ENCODE peak calls at places on chromosomes 12 and 14, in six cellular contexts. I is cardiac fibroblast; W is activated CD4-positive, CD25-positive, alpha-beta regulatory T cell; S is tibial artery; F is GM04503; P is RWPE1. G is an unnamed sample.
A peak's percentile ranks its signal among the peaks of the same experiment; 100 is the strongest.

GRCh38 chr12:24864796-24865125 is 84.1 kb downstream of the BCAT1 start:
- DNase-seq in I (no peak), W (no peak), S (no peak), F (no peak), P (no peak), G (no peak)

GRCh38 chr12:116153983-116154382 is 123.5 kb downstream of the MED13L start:
- DNase-seq in I (no peak), W (no peak), S (no peak), F (no peak), P (no peak), G (no peak)

GRCh38 chr14:36717363-36717762 is 55.7 kb downstream of the PAX9 start:
- DNase-seq in I (no peak), W (no peak), S (no peak), F (no peak), P (no peak), G (no peak)

GRCh38 chr14:62736004-62736403 is 309.3 kb downstream of the KCNH5 start:
- DNase-seq in I (no peak), W (no peak), S (no peak), F (no peak), P (no peak), G (no peak)

GRCh38 chr12:52741378-52742195 is 35.6 kb downstream of the KRT76 start:
- DNase-seq in I (peak; percentile 65), W (peak; percentile 4), S (no peak), F (no peak), P (peak; percentile 62), G (peak; percentile 75)

GRCh38 chr12:46579474-46579873 is 206.9 kb upstream of the SLC38A2 start:
- DNase-seq in I (no peak), W (no peak), S (no peak), F (no peak), P (no peak), G (no peak)

GRCh38 chr12:67161322-67161918 is 107.7 kb upstream of the CAND1 start:
- DNase-seq in I (peak; percentile 51), W (no peak), S (no peak), F (peak; percentile 3), P (no peak), G (peak; percentile 61)

GRCh38 chr12:2064078-2064507 is 11.3 kb downstream of the CACNA1C start:
- DNase-seq in I (peak; percentile 48), W (no peak), S (no peak), F (no peak), P (no peak), G (peak; percentile 43)

GRCh38 chr12:75998292-75999063 is 33.1 kb downstream of the PHLDA1 start:
- DNase-seq in I (peak; percentile 40), W (no peak), S (no peak), F (no peak), P (peak; percentile 25), G (no peak)

GRCh38 chr12:117167769-117168168 is 22.5 kb downstream of the FBXO21 start:
- DNase-seq in I (no peak), W (no peak), S (no peak), F (no peak), P (no peak), G (no peak)

GRCh38 chr12:80241576-80242273 is 142.4 kb downstream of the OTOGL start:
- DNase-seq in I (peak; percentile 7), W (no peak), S (no peak), F (peak; percentile 22), P (no peak), G (peak; percentile 75)

GRCh38 chr12:116604883-116605641 is 45.9 kb downstream of the MAP1LC3B2 start:
- DNase-seq in I (peak; percentile 41), W (no peak), S (no peak), F (no peak), P (no peak), G (no peak)

GRCh38 chr12:14216405-14217294 is 148.8 kb upstream of the ATF7IP start:
- DNase-seq in I (no peak), W (no peak), S (no peak), F (no peak), P (no peak), G (no peak)

GRCh38 chr12:48183091-48183875 is at the start of gene CCDC184:
- DNase-seq in I (peak; percentile 84), W (peak; percentile 30), S (peak; percentile 77), F (no peak), P (peak; percentile 34), G (no peak)

GRCh38 chr12:22981711-22982110 is 356.7 kb downstream of the ETNK1 start:
- DNase-seq in I (peak; percentile 51), W (no peak), S (no peak), F (no peak), P (no peak), G (peak; percentile 40)

GRCh38 chr14:69048456-69048855 is 69.4 kb upstream of the ACTN1 start:
- DNase-seq in I (peak; percentile 37), W (no peak), S (no peak), F (no peak), P (no peak), G (peak; percentile 63)

GRCh38 chr12:68794653-68795253 is 13.2 kb upstream of the MDM2 start:
- DNase-seq in I (no peak), W (no peak), S (no peak), F (no peak), P (peak; percentile 15), G (peak; percentile 49)

GRCh38 chr12:44063671-44064070 is 227.8 kb downstream of the TMEM117 start:
- DNase-seq in I (no peak), W (no peak), S (no peak), F (no peak), P (no peak), G (no peak)

GRCh38 chr12:45577844-45578399 is 151.6 kb upstream of the ARID2 start:
- DNase-seq in I (peak; percentile 63), W (no peak), S (no peak), F (no peak), P (no peak), G (peak; percentile 0)

GRCh38 chr14:51929156-51929555 is 60.2 kb upstream of the RTRAF start:
- DNase-seq in I (peak; percentile 36), W (no peak), S (no peak), F (no peak), P (no peak), G (no peak)

GRCh38 chr12:23729354-23729753 is 220.1 kb downstream of the SOX5 start:
- DNase-seq in I (no peak), W (no peak), S (no peak), F (no peak), P (peak; percentile 3), G (no peak)

GRCh38 chr14:75068294-75069020 is 984 bp upstream of the ZC2HC1C start:
- DNase-seq in I (peak; percentile 31), W (no peak), S (no peak), F (no peak), P (no peak), G (peak; percentile 19)

GRCh38 chr14:60646202-60646886 is 2.9 kb downstream of the SIX1 start:
- DNase-seq in I (no peak), W (no peak), S (no peak), F (no peak), P (no peak), G (no peak)

GRCh38 chr12:19482551-19483109 is 43.3 kb downstream of the AEBP2 start:
- DNase-seq in I (peak; percentile 52), W (peak; percentile 5), S (no peak), F (no peak), P (peak; percentile 41), G (peak; percentile 84)

GRCh38 chr14:64951291-64951690 is 8.7 kb upstream of the GPX2 start:
- DNase-seq in I (no peak), W (no peak), S (no peak), F (no peak), P (no peak), G (no peak)

GRCh38 chr14:51846631-51847488 is 13.6 kb upstream of the GNG2 start:
- DNase-seq in I (peak; percentile 86), W (peak; percentile 62), S (no peak), F (no peak), P (no peak), G (no peak)

GRCh38 chr12:86421333-86421732 is 165.1 kb upstream of the MGAT4C start:
- DNase-seq in I (no peak), W (no peak), S (no peak), F (no peak), P (no peak), G (no peak)

GRCh38 chr12:40310201-40310600 is 85.4 kb downstream of the LRRK2 start:
- DNase-seq in I (no peak), W (no peak), S (no peak), F (no peak), P (no peak), G (no peak)

GRCh38 chr14:88551936-88552565 is 2.8 kb downstream of the PTPN21 start:
- DNase-seq in I (peak; percentile 32), W (no peak), S (no peak), F (no peak), P (peak; percentile 21), G (peak; percentile 18)

GRCh38 chr14:105926415-105927093 is 400.2 kb downstream of the TMEM121 start:
- DNase-seq in I (no peak), W (no peak), S (peak; percentile 60), F (no peak), P (no peak), G (no peak)

GRCh38 chr14:103185051-103186027 is 62.1 kb downstream of the TNFAIP2 start:
- DNase-seq in I (peak; percentile 50), W (no peak), S (peak; percentile 9), F (no peak), P (peak; percentile 70), G (peak; percentile 67)

GRCh38 chr14:93977790-93978581 is 1.6 kb upstream of the ASB2 start:
- DNase-seq in I (no peak), W (peak; percentile 57), S (no peak), F (no peak), P (no peak), G (no peak)

GRCh38 chr12:42587564-42588307 is 1.8 kb downstream of the PRICKLE1 start:
- DNase-seq in I (no peak), W (no peak), S (no peak), F (no peak), P (no peak), G (no peak)

GRCh38 chr14:30607156-30607780 is 14.9 kb upstream of the SCFD1 start:
- DNase-seq in I (no peak), W (no peak), S (no peak), F (no peak), P (no peak), G (no peak)

GRCh38 chr14:99047436-99048110 is 224.4 kb downstream of the BCL11B start:
- DNase-seq in I (no peak), W (no peak), S (no peak), F (no peak), P (no peak), G (no peak)

GRCh38 chr12:88691811-88692210 is 111.5 kb upstream of the KITLG start:
- DNase-seq in I (peak; percentile 15), W (no peak), S (no peak), F (peak; percentile 14), P (no peak), G (peak; percentile 8)

GRCh38 chr12:13171921-13172859 is 24.3 kb upstream of the EMP1 start:
- DNase-seq in I (peak; percentile 69), W (no peak), S (no peak), F (peak; percentile 76), P (peak; percentile 78), G (peak; percentile 91)

GRCh38 chr12:78085562-78086182 is 255.0 kb downstream of the NAV3 start:
- DNase-seq in I (peak; percentile 49), W (no peak), S (no peak), F (peak; percentile 39), P (no peak), G (no peak)

GRCh38 chr12:116478243-116478773 is 80.9 kb upstream of the MAP1LC3B2 start:
- DNase-seq in I (no peak), W (no peak), S (no peak), F (no peak), P (no peak), G (no peak)

GRCh38 chr14:26525057-26525456 is 72.8 kb downstream of the NOVA1 start:
- DNase-seq in I (peak; percentile 25), W (no peak), S (no peak), F (no peak), P (no peak), G (no peak)